ENCODE peak calls at places on chromosomes 4 and X, in ten cellular contexts. N is fibroblast of lung, Z is epithelial cell of proximal tubule, E is SK-N-SH, K is astrocyte, F is colonic mucosa, D is astrocyte of the spinal cord, T is BE2C, I is NB4, L is cardiac muscle cell. G is an unnamed sample.

GRCh38 chr4:1974836-1975235 is 33.9 kb downstream of the NELFA start:
- DNase-seq in I (no peak), K (no peak), N (no peak), Z (no peak), F (no peak), D (no peak), E (no peak), T (no peak), L (no peak), G (no peak)

GRCh38 chr4:40699648-40700047 is 50.1 kb upstream of the NSUN7 start:
- DNase-seq in K (peak), Z (no peak), T (no peak), F (no peak), I (no peak), N (peak), E (no peak), D (peak), L (no peak), G (peak)

GRCh38 chr4:118811832-118812231 is 24.1 kb downstream of the SEC24D start:
- DNase-seq in D (no peak), L (no peak), K (no peak), N (no peak), Z (no peak), I (no peak), F (no peak), T (no peak), E (no peak), G (no peak)

GRCh38 chrX:110003167-110004156 is 548 bp downstream of the TMEM164 start:
- DNase-seq in D (no peak), F (no peak), E (peak), I (peak), K (no peak), N (peak), T (no peak), L (no peak), Z (no peak), G (peak)

GRCh38 chr4:180437601-180438000 is 1805.6 kb upstream of the TENM3 start:
- DNase-seq in I (peak), N (peak), T (no peak), F (no peak), Z (no peak), K (peak), D (no peak), L (no peak), E (no peak), G (no peak)

GRCh38 chr4:80134936-80135701 is 62.1 kb upstream of the ANTXR2 start:
- DNase-seq in T (no peak), E (no peak), K (peak), F (no peak), I (peak), D (peak), L (peak), Z (no peak), N (peak), G (no peak)

GRCh38 chr4:147735413-147736301 is 3.8 kb downstream of the ARHGAP10 start:
- DNase-seq in E (no peak), N (peak), K (peak), F (no peak), L (no peak), D (no peak), T (no peak), Z (no peak), I (no peak), G (no peak)

GRCh38 chrX:17590892-17591740 is 146.2 kb upstream of the SCML1 start:
- DNase-seq in F (peak), E (peak), L (peak), T (peak), I (peak), K (peak), Z (no peak), N (peak), D (peak), G (peak)

GRCh38 chrX:116239944-116240391 is 69.4 kb downstream of the AGTR2 start:
- DNase-seq in I (no peak), N (peak), F (peak), D (peak), E (no peak), Z (no peak), L (no peak), K (peak), T (no peak), G (peak)
- H3K4me3 ChIP-seq in I (no peak), N (no peak), F (no peak), D (no peak), E (no peak), Z (no peak), L (no peak), K (no peak), T (no peak), G (peak)

GRCh38 chr4:168673476-168673875 is 176.6 kb downstream of the PALLD start:
- DNase-seq in K (no peak), I (no peak), L (no peak), D (no peak), F (no peak), E (no peak), N (no peak), Z (no peak), T (no peak), G (no peak)

GRCh38 chr4:168677063-168677462 is 180.2 kb downstream of the PALLD start:
- DNase-seq in K (no peak), D (no peak), T (no peak), F (no peak), I (no peak), N (no peak), Z (no peak), L (no peak), E (no peak), G (no peak)

GRCh38 chr4:168677879-168678278 is 181.0 kb downstream of the PALLD start:
- DNase-seq in E (no peak), I (no peak), F (no peak), N (no peak), K (no peak), T (no peak), L (no peak), D (no peak), Z (no peak), G (no peak)

GRCh38 chr4:168674077-168674747 is 177.4 kb downstream of the PALLD start:
- DNase-seq in D (peak), I (no peak), N (peak), F (no peak), K (peak), T (peak), E (no peak), L (peak), Z (no peak), G (peak)

GRCh38 chr4:168674869-168675268 is 178.0 kb downstream of the PALLD start:
- DNase-seq in I (no peak), Z (no peak), L (no peak), T (no peak), D (no peak), F (no peak), E (no peak), N (no peak), K (no peak), G (no peak)
- TF ChIP-seq CTCF in I (no peak), Z (no peak), L (peak), T (no peak), D (no peak), F (no peak), E (no peak), N (no peak), K (no peak), G (no peak)

DNA sequence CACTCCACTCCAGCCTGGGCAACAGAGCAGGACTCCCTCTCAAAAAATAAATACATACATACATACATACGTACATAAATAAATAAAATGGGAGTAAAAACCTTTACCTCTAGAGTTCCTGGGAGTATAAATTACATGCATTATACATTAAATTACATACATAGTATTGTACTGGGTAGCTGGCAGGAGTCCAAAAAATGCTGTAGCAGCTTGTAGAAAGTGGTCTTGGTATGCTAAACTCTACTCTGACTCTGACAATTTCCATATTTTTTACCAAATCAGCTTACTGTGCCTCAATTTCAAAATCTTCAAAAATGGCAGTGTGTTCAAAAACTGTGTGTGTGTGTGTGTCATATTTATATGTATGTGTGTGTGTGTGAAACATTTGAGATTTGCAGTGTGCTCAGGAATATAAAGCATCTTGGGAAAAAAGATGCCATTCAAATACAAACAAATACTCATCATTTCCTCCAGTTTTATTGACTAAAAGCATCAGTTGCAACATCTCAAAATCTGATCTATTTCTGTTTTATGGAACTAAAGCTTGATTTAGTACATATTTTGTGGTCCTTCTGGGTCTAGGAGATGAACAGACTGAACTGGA is 171.7 kb downstream of the SHROOM3 start:
- DNase-seq in N (no peak), K (no peak), L (peak), D (no peak), I (no peak), Z (no peak), T (peak), E (no peak), F (no peak), G (no peak)
- H3K4me3 ChIP-seq in N (no peak), K (no peak), L (no peak), D (no peak), I (no peak), Z (no peak), T (no peak), E (no peak), F (no peak), G (no peak)

DNA sequence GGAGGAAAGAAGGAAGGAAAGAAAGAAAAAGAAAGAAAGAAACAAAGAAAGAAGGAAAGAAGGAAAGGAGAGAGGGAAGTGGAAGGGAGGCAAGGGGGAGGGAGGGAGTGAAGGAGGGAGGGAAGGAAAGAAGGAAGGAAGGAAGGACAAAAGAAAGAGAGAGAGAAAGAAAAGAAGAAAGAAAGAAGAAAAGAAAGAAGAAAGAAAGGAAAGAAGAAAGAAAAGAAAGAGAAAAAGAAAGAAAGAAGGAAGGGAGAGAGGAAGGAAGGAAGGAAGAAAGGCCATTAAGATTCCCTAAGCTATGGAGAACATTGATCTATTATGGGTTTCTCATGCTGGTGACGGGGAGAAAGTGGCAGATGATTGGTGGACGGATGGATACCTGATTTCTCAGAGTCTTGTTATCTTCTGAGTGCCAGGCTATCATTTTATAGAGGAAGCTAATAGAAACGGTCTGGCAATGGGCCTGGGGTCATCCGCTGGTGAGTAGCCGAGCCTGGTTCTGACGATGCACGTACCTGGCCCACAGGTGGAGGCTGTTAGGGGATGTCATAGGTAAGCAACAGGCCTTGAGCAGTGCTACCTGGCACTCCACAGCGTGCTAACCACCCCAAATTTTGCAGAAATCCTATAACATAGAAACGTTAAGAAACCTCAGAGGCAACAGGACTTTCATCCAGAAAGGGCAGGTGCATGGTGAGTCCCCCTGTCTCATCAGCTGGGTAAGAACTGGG is 142.9 kb downstream of the SHOX start:
- DNase-seq in L (no peak), I (no peak), D (no peak), F (no peak), N (no peak), K (no peak), Z (no peak), T (no peak), E (no peak), G (no peak)
- TF ChIP-seq CTCF in L (no peak), I (no peak), D (no peak), F (no peak), N (no peak), K (no peak), Z (no peak), T (no peak), E (no peak), G (no peak)

GRCh38 chr4:6029254-6029653 is 11.0 kb upstream of the C4orf50 start:
- DNase-seq in T (no peak), I (no peak), N (no peak), Z (no peak), K (no peak), D (no peak), F (no peak), L (no peak), E (no peak), G (no peak)
- H3K4me3 ChIP-seq in T (no peak), I (no peak), N (no peak), Z (no peak), K (no peak), D (no peak), F (no peak), L (no peak), E (no peak), G (no peak)

GRCh38 chr4:5980436-5981155 is 37.6 kb downstream of the C4orf50 start:
- DNase-seq in E (peak), Z (no peak), N (no peak), L (no peak), D (no peak), I (no peak), F (no peak), K (no peak), T (peak), G (no peak)

GRCh38 chr4:5982156-5982973 is 35.9 kb downstream of the C4orf50 start:
- DNase-seq in E (no peak), T (no peak), I (no peak), D (no peak), K (no peak), L (no peak), Z (no peak), N (no peak), F (no peak), G (no peak)

GRCh38 chr4:5976431-5976830 is 41.8 kb downstream of the C4orf50 start:
- DNase-seq in Z (no peak), E (no peak), T (no peak), I (no peak), L (no peak), F (no peak), N (no peak), D (no peak), K (no peak), G (no peak)

GRCh38 chr4:5976921-5977320 is 41.3 kb downstream of the C4orf50 start:
- DNase-seq in K (no peak), L (no peak), D (no peak), I (no peak), T (no peak), Z (no peak), F (no peak), N (no peak), E (no peak), G (no peak)

DNA sequence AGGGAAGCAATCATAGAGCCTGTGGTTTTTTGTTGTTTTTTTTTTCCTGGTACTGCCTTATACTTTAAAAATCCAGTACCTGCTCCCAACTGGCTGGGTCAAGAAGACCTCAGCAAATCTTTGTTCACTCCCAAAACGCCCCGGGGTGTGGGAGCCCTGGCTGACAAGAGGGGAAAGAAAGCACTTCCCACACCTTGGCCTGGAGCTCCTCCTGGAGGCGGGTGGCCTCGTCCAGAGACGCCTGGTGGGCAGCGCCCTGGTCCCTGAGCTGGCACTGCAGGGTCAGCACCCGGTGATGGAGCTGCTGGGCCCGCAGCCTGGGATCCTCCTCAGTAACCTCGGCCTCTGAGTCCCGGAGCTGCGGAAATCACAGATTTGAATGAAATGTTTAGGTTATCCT is 38.2 kb downstream of the C4orf50 start:
- DNase-seq in T (peak), Z (no peak), I (peak), D (no peak), N (peak), F (no peak), K (no peak), L (peak), E (peak), G (peak)
- TF ChIP-seq CTCF in T (peak), Z (peak), I (peak), D (peak), N (peak), F (no peak), K (peak), L (peak), E (no peak), G (peak)